ENCODE peak calls at places on chromosomes 16 and 17, in nine cellular contexts. Q is ascending aorta; V is progenitor cell of endocrine pancreas; G is A549; N is heart right ventricle; H is PC-9; A is naive thymus-derived CD8-positive, alpha-beta T cell; T is stimulated activated CD8-positive, alpha-beta memory T cell treated with anti-CD3 and anti-CD28 coated beads, Interleukin-15, amount 100 ng/mL, for 24 hours; J is posterior cingulate gyrus. X is an unnamed sample.

GRCh38 chr17:30332057-30332542 is 1.8 kb downstream of the TMIGD1 start:
- DNase-seq in Q (no peak), T (no peak), H (no peak), A (peak; percentile 65), J (no peak), G (no peak), V (no peak), N (no peak), X (no peak)

GRCh38 chr16:2467301-2468141 is 3.6 kb upstream of the NTN3 start:
- DNase-seq in G (peak; percentile 87), H (peak; percentile 67), T (no peak), A (no peak), V (no peak), J (peak; percentile 97), Q (peak; percentile 38), N (peak; percentile 75), X (no peak)

GRCh38 chr16:50448981-50449380 is 80.2 kb upstream of the BRD7 start:
- DNase-seq in T (no peak), Q (no peak), H (no peak), A (no peak), V (no peak), N (no peak), J (no peak), G (no peak), X (no peak)

GRCh38 chr16:4580245-4580644 is 24.1 kb downstream of the C16orf96 start:
- DNase-seq in V (no peak), N (no peak), A (no peak), G (no peak), H (no peak), Q (no peak), J (no peak), T (no peak), X (no peak)

GRCh38 chr17:42179911-42180410 is 981 bp downstream of the KCNH4 start:
- DNase-seq in N (peak; percentile 60), Q (no peak), A (peak; percentile 22), T (no peak), V (peak; percentile 53), H (no peak), G (no peak), J (no peak), X (no peak)

GRCh38 chr16:27385398-27385797 is 16.6 kb upstream of the IL21R start:
- DNase-seq in H (no peak), N (no peak), V (no peak), A (no peak), Q (no peak), T (no peak), J (no peak), G (no peak), X (no peak)

GRCh38 chr17:73156887-73157870 is 7.6 kb upstream of the SSTR2 start:
- DNase-seq in A (no peak), J (no peak), V (no peak), T (no peak), Q (no peak), H (no peak), N (no peak), G (no peak), X (no peak)

GRCh38 chr16:1183235-1183907 is 30.5 kb downstream of the CACNA1H start:
- DNase-seq in A (no peak), N (peak; percentile 53), T (no peak), G (peak; percentile 58), H (peak; percentile 52), Q (no peak), V (no peak), J (no peak), X (no peak)

GRCh38 chr16:84885024-84885910 is 65.5 kb downstream of the CRISPLD2 start:
- DNase-seq in G (no peak), T (no peak), A (no peak), Q (no peak), H (no peak), N (peak; percentile 53), V (no peak), J (peak; percentile 87), X (no peak)

GRCh38 chr17:8275421-8276290 is 12.8 kb upstream of the RANGRF start:
- DNase-seq in T (no peak), G (no peak), J (peak; percentile 9), A (no peak), H (no peak), N (no peak), V (no peak), Q (no peak), X (no peak)

GRCh38 chr17:73386561-73386960 is 74.8 kb upstream of the CDC42EP4 start:
- DNase-seq in G (no peak), N (no peak), H (no peak), A (no peak), Q (no peak), J (no peak), T (no peak), V (no peak), X (no peak)

GRCh38 chr16:4240624-4241023 is 1.3 kb downstream of the SRL start:
- DNase-seq in N (peak; percentile 63), J (no peak), A (no peak), Q (no peak), H (no peak), V (no peak), T (no peak), G (no peak), X (no peak)

GRCh38 chr16:48201515-48202201 is 42.4 kb upstream of the LONP2 start:
- DNase-seq in T (no peak), V (no peak), Q (no peak), J (no peak), N (no peak), A (no peak), H (no peak), G (no peak), X (no peak)

GRCh38 chr17:68954146-68954971 is 833 bp downstream of the ABCA8 start:
- DNase-seq in N (no peak), Q (no peak), T (no peak), G (no peak), J (no peak), V (no peak), A (no peak), H (no peak), X (no peak)

GRCh38 chr17:44623070-44623725 is 33.1 kb upstream of the MEIOC start:
- DNase-seq in G (no peak), J (no peak), N (no peak), T (no peak), H (no peak), V (no peak), Q (no peak), A (no peak), X (no peak)

GRCh38 chr17:29619251-29619650 is 3.5 kb downstream of the CORO6 start:
- DNase-seq in N (peak; percentile 74), A (no peak), G (no peak), Q (no peak), V (no peak), J (no peak), T (no peak), H (no peak), X (no peak)

GRCh38 chr16:1288813-1289479 is 20.5 kb upstream of the UBE2I start:
- DNase-seq in H (no peak), Q (no peak), A (no peak), T (no peak), J (no peak), N (no peak), G (no peak), V (no peak), X (no peak)

GRCh38 chr16:58016841-58017446 is 8.6 kb upstream of the MMP15 start:
- DNase-seq in T (no peak), V (no peak), A (no peak), G (no peak), N (no peak), J (peak; percentile 63), Q (no peak), H (no peak), X (no peak)

GRCh38 chr17:75288784-75289121 is 480 bp downstream of the SLC25A19 start:
- DNase-seq in G (peak; percentile 64), H (peak; percentile 59), T (no peak), N (no peak), V (peak; percentile 25), Q (no peak), J (peak; percentile 89), A (no peak), X (no peak)

GRCh38 chr17:37107406-37108083 is 158.8 kb downstream of the AATF start:
- DNase-seq in A (no peak), J (peak; percentile 96), T (no peak), N (peak; percentile 43), Q (no peak), V (no peak), H (no peak), G (no peak), X (no peak)

GRCh38 chr17:6172642-6173330 is 102.6 kb downstream of the WSCD1 start:
- DNase-seq in V (no peak), G (no peak), J (no peak), A (no peak), Q (no peak), N (no peak), T (no peak), H (no peak), X (no peak)